ENCODE peak calls at places on chromosomes 5 and 9, in ten cellular contexts. Q is occipital lobe; T is LHCN-M2; Y is effector memory CD8-positive, alpha-beta T cell; G is A549; U is fibroblast of mammary gland; J is HuH-7; A is NCI-H1105 treated with DMSO at 0.1 percent for 48 hours; D is NCI-H146; F is activated CD4-positive, CD25-positive, alpha-beta regulatory T cell. X is an unnamed sample.

GRCh38 chr5:172123269-172123692 is 64.7 kb downstream of the STK10 start:
- DNase-seq in A (peak), U (peak), F (no peak), T (peak), J (peak), Q (peak), Y (no peak), D (peak), G (peak), X (peak)

GRCh38 chr5:31029925-31030324 is 163.6 kb upstream of the CDH6 start:
- DNase-seq in Y (no peak), F (no peak), D (no peak), Q (no peak), A (no peak), G (peak), J (peak), U (no peak), T (no peak), X (no peak)

GRCh38 chr9:81685763-81686613 is 3.4 kb downstream of the TLE1 start:
- DNase-seq in A (no peak), F (no peak), D (peak), Q (no peak), T (peak), G (peak), Y (no peak), U (peak), J (no peak), X (peak)

GRCh38 chr9:93190133-93190525 is 6.2 kb downstream of the WNK2 start:
- DNase-seq in G (no peak), F (no peak), T (no peak), U (no peak), J (no peak), Y (no peak), D (no peak), Q (no peak), A (no peak), X (no peak)

GRCh38 chr5:176692326-176692725 is 45.0 kb downstream of the TSPAN17 start:
- DNase-seq in A (no peak), T (no peak), J (no peak), D (peak), U (no peak), G (no peak), Q (no peak), F (no peak), Y (no peak), X (no peak)

GRCh38 chr5:172102913-172103629 is 85.0 kb downstream of the STK10 start:
- DNase-seq in Y (no peak), A (no peak), D (no peak), F (no peak), G (peak), Q (no peak), T (peak), J (no peak), U (peak), X (peak)

GRCh38 chr5:56286015-56286992 is 53.2 kb upstream of the ANKRD55 start:
- DNase-seq in D (no peak), U (no peak), F (no peak), Q (no peak), G (no peak), A (no peak), T (no peak), J (no peak), Y (no peak), X (no peak)

GRCh38 chr9:75230469-75230868 is 142.2 kb downstream of the OSTF1 start:
- DNase-seq in F (no peak), Q (no peak), J (no peak), T (no peak), A (no peak), Y (no peak), D (no peak), U (no peak), G (no peak), X (no peak)

GRCh38 chr5:74581988-74582365 is 58.6 kb downstream of the ENC1 start:
- DNase-seq in Y (no peak), Q (no peak), F (no peak), G (no peak), T (peak), U (no peak), D (no peak), A (no peak), J (no peak), X (no peak)

GRCh38 chr9:136352682-136353081 is 10.9 kb downstream of the DNLZ start:
- DNase-seq in G (no peak), F (no peak), T (no peak), Q (no peak), D (no peak), U (no peak), Y (no peak), A (no peak), J (no peak), X (no peak)

GRCh38 chr9:96150324-96151023 is 151.5 kb downstream of the HSD17B3 start:
- DNase-seq in A (no peak), J (no peak), Q (no peak), U (no peak), Y (peak), F (no peak), T (peak), D (no peak), G (no peak), X (no peak)

GRCh38 chr9:38008168-38009034 is 60.6 kb downstream of the SHB start:
- DNase-seq in Y (no peak), F (no peak), U (peak), J (no peak), Q (no peak), T (peak), A (no peak), D (peak), G (peak), X (peak)

GRCh38 chr9:86041331-86041741 is 58.0 kb downstream of the GOLM1 start:
- DNase-seq in U (peak), D (no peak), Y (no peak), F (no peak), T (peak), G (no peak), Q (no peak), A (no peak), J (no peak), X (peak)

GRCh38 chr9:137015976-137016375 is 12.1 kb downstream of the ABCA2 start:
- DNase-seq in Y (no peak), Q (no peak), J (no peak), T (no peak), A (no peak), G (no peak), D (no peak), U (no peak), F (no peak), X (no peak)

GRCh38 chr5:179115307-179115706 is 55.1 kb downstream of the ZNF354C start:
- DNase-seq in U (no peak), A (no peak), F (no peak), T (peak), Q (no peak), G (no peak), D (no peak), Y (no peak), J (no peak), X (no peak)

GRCh38 chr9:89247431-89248370 is 63.3 kb upstream of the CKS2 start:
- DNase-seq in Y (no peak), Q (no peak), U (no peak), G (no peak), F (no peak), T (no peak), A (no peak), J (no peak), D (no peak), X (no peak)

GRCh38 chr5:127038550-127038949 is 8.2 kb upstream of the MARCHF3 start:
- DNase-seq in F (no peak), U (no peak), Q (no peak), A (no peak), Y (no peak), T (no peak), D (no peak), J (no peak), G (no peak), X (no peak)

GRCh38 chr5:173302546-173303155 is 25.6 kb downstream of the STC2 start:
- DNase-seq in A (no peak), Y (no peak), D (peak), F (no peak), Q (no peak), G (peak), T (peak), J (peak), U (peak), X (peak)

GRCh38 chr9:27033815-27034403 is 28.4 kb upstream of the LRRC19 start:
- DNase-seq in G (peak), A (peak), Q (peak), J (peak), D (peak), F (no peak), Y (peak), T (peak), U (peak), X (peak)

GRCh38 chr5:144189800-144190429 is 19.2 kb downstream of the KCTD16 start:
- DNase-seq in D (no peak), A (no peak), T (peak), Q (no peak), Y (peak), F (peak), U (peak), J (no peak), G (peak), X (peak)

X was measured in GM23248.